ENCODE peak calls at places on chromosomes 6 and 20, in four cellular contexts. R is GM12878, T is K562, W is H1. Y is an unnamed sample.

GRCh38 chr20:37574199-37574890 is 46.7 kb upstream of the BLCAP start:
- DNase-seq in R (no peak), T (no peak), W (no peak), Y (no peak)

GRCh38 chr6:119138906-119139541 is 60.6 kb upstream of the FAM184A start:
- DNase-seq in R (no peak), T (peak; percentile 86), W (no peak), Y (no peak)

GRCh38 chr6:126268087-126268486 is 71.8 kb upstream of the CENPW start:
- DNase-seq in R (peak; percentile 20), T (peak; percentile 9), W (no peak), Y (no peak)

GRCh38 chr6:56683882-56684281 is 41.2 kb upstream of the DST start:
- DNase-seq in R (no peak), T (no peak), W (no peak), Y (peak; percentile 93)

GRCh38 chr6:4994741-4995140 is 9.1 kb downstream of the RPP40 start:
- DNase-seq in R (no peak), T (no peak), W (no peak), Y (no peak)

GRCh38 chr6:90294614-90294988 is 2.0 kb downstream of the BACH2 start:
- DNase-seq in R (no peak), T (no peak), W (no peak), Y (no peak)

GRCh38 chr6:138957484-138957883 is 30.6 kb downstream of the REPS1 start:
- DNase-seq in R (no peak), T (peak; percentile 35), W (no peak), Y (no peak)

GRCh38 chr6:87341899-87342298 is 2.7 kb upstream of the C6orf163 start:
- DNase-seq in R (peak; percentile 31), T (no peak), W (no peak), Y (no peak)

GRCh38 chr20:347640-348484 is 951 bp downstream of the NRSN2 start:
- DNase-seq in R (peak; percentile 64), T (peak; percentile 96), W (peak; percentile 89), Y (peak; percentile 90)

GRCh38 chr20:36441416-36441815 is 99.9 kb upstream of the MYL9 start:
- DNase-seq in R (no peak), T (no peak), W (no peak), Y (no peak)

GRCh38 chr20:46402236-46402886 is 4.1 kb downstream of the ELMO2 start:
- DNase-seq in R (no peak), T (no peak), W (no peak), Y (peak; percentile 27)

GRCh38 chr6:15305909-15306308 is 60.0 kb downstream of the JARID2 start:
- DNase-seq in R (no peak), T (no peak), W (no peak), Y (no peak)

GRCh38 chr6:40678941-40679340 is 91.8 kb upstream of the LRFN2 start:
- DNase-seq in R (no peak), T (no peak), W (no peak), Y (no peak)

GRCh38 chr20:6450841-6451240 is 316.6 kb upstream of the BMP2 start:
- DNase-seq in R (no peak), T (no peak), W (no peak), Y (no peak)

GRCh38 chr20:62015445-62016288 is 50.0 kb downstream of the TAF4 start:
- DNase-seq in R (no peak), T (no peak), W (no peak), Y (no peak)

GRCh38 chr20:25325997-25326396 is 64.6 kb downstream of the ABHD12 start:
- DNase-seq in R (no peak), T (no peak), W (no peak), Y (no peak)

GRCh38 chr20:24559114-24559513 is 89.7 kb downstream of the SYNDIG1 start:
- DNase-seq in R (no peak), T (no peak), W (no peak), Y (no peak)

GRCh38 chr20:2446845-2447244 is 23.7 kb downstream of the SNRPB start:
- DNase-seq in R (no peak), T (no peak), W (no peak), Y (no peak)

GRCh38 chr6:39961178-39961577 is 26.9 kb upstream of the MOCS1 start:
- DNase-seq in R (no peak), T (no peak), W (no peak), Y (peak; percentile 47)

GRCh38 chr20:35490736-35491181 is 35.4 kb downstream of the CEP250 start:
- DNase-seq in R (peak; percentile 51), T (no peak), W (no peak), Y (no peak)

GRCh38 chr20:19252670-19253120 is 40.3 kb downstream of the SLC24A3 start:
- DNase-seq in R (no peak), T (no peak), W (no peak), Y (no peak)

GRCh38 chr6:18632670-18633410 is 245.7 kb downstream of the RNF144B start:
- DNase-seq in R (no peak), T (no peak), W (no peak), Y (peak; percentile 7)

GRCh38 chr6:39029156-39030011 is 19.2 kb upstream of the GLP1R start:
- DNase-seq in R (no peak), T (peak; percentile 66), W (no peak), Y (no peak)

GRCh38 chr6:88623531-88623930 is 339.9 kb downstream of the RNGTT start:
- DNase-seq in R (no peak), T (no peak), W (no peak), Y (no peak)

GRCh38 chr6:90160013-90160412 is 136.6 kb downstream of the BACH2 start:
- DNase-seq in R (no peak), T (peak; percentile 68), W (no peak), Y (no peak)

GRCh38 chr6:48378874-48379407 is 267.9 kb upstream of the PTCHD4 start:
- DNase-seq in R (no peak), T (no peak), W (no peak), Y (no peak)

GRCh38 chr6:48377115-48377514 is 266.1 kb upstream of the PTCHD4 start:
- DNase-seq in R (no peak), T (no peak), W (no peak), Y (no peak)
- TF ChIP-seq CHD1 in R (no peak), T (no peak), W (no peak), Y (no peak)

GRCh38 chr6:124073820-124074587 is 270.3 kb downstream of the NKAIN2 start:
- DNase-seq in R (no peak), T (no peak), W (no peak), Y (no peak)

GRCh38 chr6:124073021-124073420 is 269.4 kb downstream of the NKAIN2 start:
- DNase-seq in R (no peak), T (no peak), W (no peak), Y (no peak)

GRCh38 chr6:124064317-124065113 is 260.9 kb downstream of the NKAIN2 start:
- DNase-seq in R (no peak), T (no peak), W (no peak), Y (no peak)

GRCh38 chr6:124066995-124067552 is 263.4 kb downstream of the NKAIN2 start:
- DNase-seq in R (no peak), T (no peak), W (no peak), Y (no peak)

DNA sequence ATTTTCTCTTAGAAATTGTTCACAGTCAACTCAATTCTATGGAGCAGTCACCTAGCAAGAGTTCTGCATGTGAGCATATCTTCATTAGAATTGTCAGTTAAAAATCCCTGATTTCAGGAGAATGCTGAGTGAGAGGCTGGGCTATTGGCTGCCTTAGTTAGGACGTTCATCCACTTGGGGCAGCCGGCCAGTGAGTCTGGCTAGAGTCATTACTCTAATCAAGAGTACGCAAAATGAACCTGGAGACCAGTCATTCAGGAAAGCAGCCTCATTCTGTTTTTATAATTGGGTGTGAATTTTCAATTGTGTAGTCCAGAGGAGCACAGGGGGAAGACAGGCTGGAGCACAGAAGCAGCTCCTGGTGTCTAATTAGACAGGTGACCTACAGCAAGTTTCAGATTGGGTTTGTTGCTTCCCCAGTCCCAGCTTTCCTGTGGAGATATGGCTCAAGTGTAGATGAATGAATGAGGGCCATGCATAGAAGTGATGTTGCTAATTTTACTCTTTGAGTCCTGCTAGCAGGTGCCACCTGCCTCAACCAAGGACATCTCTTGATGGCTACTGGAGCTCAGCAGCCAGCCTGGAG is 265.7 kb downstream of the NKAIN2 start:
- DNase-seq in R (no peak), T (no peak), W (no peak), Y (no peak)
- TF ChIP-seq CHD1 in R (no peak), T (no peak), W (no peak), Y (no peak)

GRCh38 chr6:10951675-10952282 is 64.9 kb downstream of the SYCP2L start:
- DNase-seq in R (no peak), T (peak; percentile 24), W (no peak), Y (peak; percentile 94)
- TF ChIP-seq CHD1 in R (no peak), T (no peak), W (no peak), Y (no peak)

GRCh38 chr6:146441907-146442306 is 101.7 kb upstream of the RAB32 start:
- DNase-seq in R (no peak), T (no peak), W (no peak), Y (no peak)
- TF ChIP-seq CHD1 in R (no peak), T (no peak), W (no peak), Y (no peak)

GRCh38 chr6:137031122-137031521 is 13.6 kb downstream of the IL20RA start:
- DNase-seq in R (no peak), T (no peak), W (no peak), Y (no peak)

GRCh38 chr6:137039010-137039409 is 5.8 kb downstream of the IL20RA start:
- DNase-seq in R (no peak), T (no peak), W (no peak), Y (no peak)

GRCh38 chr6:137040393-137040792 is 4.4 kb downstream of the IL20RA start:
- DNase-seq in R (no peak), T (no peak), W (no peak), Y (no peak)

GRCh38 chr6:137033828-137034227 is 10.9 kb downstream of the IL20RA start:
- DNase-seq in R (peak; percentile 76), T (no peak), W (no peak), Y (no peak)

GRCh38 chr6:137036566-137037300 is 8.0 kb downstream of the IL20RA start:
- DNase-seq in R (no peak), T (no peak), W (no peak), Y (no peak)
- TF ChIP-seq CHD1 in R (no peak), T (no peak), W (no peak), Y (no peak)

GRCh38 chr6:169930799-169931198 is 179.4 kb downstream of the ERMARD start:
- DNase-seq in R (no peak), T (no peak), W (no peak), Y (no peak)
- TF ChIP-seq CHD1 in R (no peak), T (no peak), W (no peak), Y (no peak)

Y was measured in IMR-90.